ENCODE peak calls at places on chromosomes 4 and X, in six cellular contexts. F is heart right ventricle; Z is naive thymus-derived CD8-positive, alpha-beta T cell; T is hippocampal formation; J is kidney epithelial cell; M is AG08396. W is an unnamed sample.

GRCh38 chr4:186771624-186772023 is 48.0 kb upstream of the FAT1 start:
- DNase-seq in F (no peak), Z (no peak), T (no peak), J (no peak), M (no peak), W (no peak)

GRCh38 chrX:40570346-40571093 is 10.2 kb upstream of the ATP6AP2 start:
- DNase-seq in F (no peak), Z (no peak), T (no peak), J (no peak), M (no peak), W (no peak)

GRCh38 chrX:1462596-1463251 is 10.0 kb upstream of the ASMTL start:
- DNase-seq in F (peak), Z (peak), T (no peak), J (no peak), M (peak), W (no peak)

GRCh38 chrX:65673857-65674350 is 6.5 kb downstream of the MSN start:
- DNase-seq in F (no peak), Z (no peak), T (no peak), J (no peak), M (no peak), W (no peak)

GRCh38 chr4:99875073-99875472 is 19.2 kb downstream of the LAMTOR3 start:
- DNase-seq in F (no peak), Z (no peak), T (no peak), J (no peak), M (no peak), W (no peak)

GRCh38 chr4:52157641-52158316 is 106.7 kb downstream of the SPATA18 start:
- DNase-seq in F (peak), Z (no peak), T (no peak), J (no peak), M (no peak), W (no peak)

GRCh38 chrX:71652405-71652804 is 14.9 kb upstream of the LOC101059915 start:
- DNase-seq in F (peak), Z (peak), T (peak), J (peak), M (peak), W (peak)

GRCh38 chr4:182453830-182454229 is 210.6 kb downstream of the TENM3 start:
- DNase-seq in F (no peak), Z (no peak), T (no peak), J (no peak), M (no peak), W (no peak)

GRCh38 chr4:61770456-61770855 is 570.3 kb downstream of the ADGRL3 start:
- DNase-seq in F (no peak), Z (no peak), T (no peak), J (no peak), M (no peak), W (no peak)

GRCh38 chr4:173415885-173416658 is 17.2 kb upstream of the SCRG1 start:
- DNase-seq in F (no peak), Z (no peak), T (no peak), J (no peak), M (no peak), W (peak)

GRCh38 chrX:11351375-11352295 is 58.4 kb downstream of the AMELX start:
- DNase-seq in F (peak), Z (no peak), T (no peak), J (no peak), M (peak), W (no peak)

W was measured in posterior cingulate gyrus.